ENCODE peak calls at places on chromosomes 7 and 10, in six cellular contexts. J is EH, Q is non-pigmented ciliary epithelial cell, P is esophagus squamous epithelium, B is kidney glomerular epithelial cell, L is retina. S is an unnamed sample.

GRCh38 chr10:71963756-71964668 is at the start of gene CHST3:
- DNase-seq in Q (no peak), P (no peak), J (peak; percentile 79), L (peak; percentile 86), B (peak; percentile 57), S (peak; percentile 90)

GRCh38 chr10:1074063-1074747 is 18.0 kb downstream of the WDR37 start:
- DNase-seq in L (no peak), J (no peak), P (no peak), Q (no peak), B (no peak), S (no peak)

GRCh38 chr10:23063387-23064287 is 31.7 kb upstream of the MSRB2 start:
- DNase-seq in J (peak; percentile 23), B (no peak), Q (no peak), P (no peak), L (peak; percentile 35), S (no peak)

GRCh38 chr10:112298581-112298980 is 15.4 kb downstream of the TECTB start:
- DNase-seq in Q (no peak), P (no peak), L (peak; percentile 38), B (no peak), J (no peak), S (no peak)

GRCh38 chr7:48084727-48085432 is 4.2 kb upstream of the UPP1 start:
- DNase-seq in J (peak; percentile 99), L (no peak), B (peak; percentile 98), Q (peak; percentile 96), P (peak; percentile 18), S (no peak)

GRCh38 chr10:24820616-24821015 is 96.9 kb upstream of the ARHGAP21 start:
- DNase-seq in L (no peak), B (no peak), Q (no peak), J (no peak), P (no peak), S (no peak)

GRCh38 chr10:132536241-132536963 is 1.2 kb upstream of the INPP5A start:
- DNase-seq in B (peak; percentile 8), P (no peak), J (no peak), Q (no peak), L (peak; percentile 78), S (peak; percentile 77)

GRCh38 chr7:113120647-113121046 is 2.3 kb upstream of the SMIM30 start:
- DNase-seq in B (no peak), J (peak; percentile 18), L (no peak), P (no peak), Q (no peak), S (no peak)

GRCh38 chr10:86945361-86946214 is 11.8 kb downstream of the MMRN2 start:
- DNase-seq in Q (no peak), L (peak; percentile 55), P (no peak), J (peak; percentile 44), B (no peak), S (peak; percentile 75)

GRCh38 chr10:61974611-61975010 is 73.1 kb downstream of the ARID5B start:
- DNase-seq in P (no peak), Q (no peak), J (peak; percentile 73), B (peak; percentile 13), L (no peak), S (no peak)